ENCODE peak calls at places on chromosome 19, in ten cellular contexts. G is tibial nerve, Y is upper lobe of right lung, X is uterus, S is heart right ventricle, I is colonic mucosa, D is fibroblast of lung, N is psoas muscle, B is left lung, J is cardiac muscle cell. P is an unnamed sample.

GRCh38 chr19:7995756-7996155 is 9.7 kb downstream of the ELAVL1 start:
- DNase-seq in G (no peak), Y (no peak), X (no peak), S (no peak), I (no peak), D (no peak), N (no peak), B (no peak), J (no peak), P (no peak)

GRCh38 chr19:9857920-9858746 is 23.0 kb downstream of the PIN1 start:
- DNase-seq in G (no peak), Y (no peak), X (no peak), S (no peak), I (no peak), D (no peak), N (no peak), B (no peak), J (no peak), P (no peak)

GRCh38 chr19:34336781-34337271 is 28.2 kb upstream of the GPI start:
- DNase-seq in G (no peak), Y (no peak), X (no peak), S (no peak), I (no peak), D (no peak), N (no peak), B (no peak), J (peak; percentile 65), P (peak; percentile 46)

GRCh38 chr19:19271828-19272599 is 1.1 kb downstream of the TM6SF2 start:
- DNase-seq in G (no peak), Y (no peak), X (no peak), S (no peak), I (no peak), D (no peak), N (no peak), B (no peak), J (no peak), P (no peak)

GRCh38 chr19:11377237-11377636 is 2.8 kb downstream of the SWSAP1 start:
- DNase-seq in G (no peak), Y (no peak), X (peak; percentile 84), S (no peak), I (no peak), D (peak; percentile 91), N (no peak), B (peak; percentile 66), J (no peak), P (no peak)

GRCh38 chr19:1274081-1274851 is 1.1 kb upstream of the FAM174C start:
- DNase-seq in G (no peak), Y (no peak), X (peak; percentile 50), S (no peak), I (no peak), D (no peak), N (peak; percentile 65), B (no peak), J (no peak), P (no peak)

GRCh38 chr19:16888629-16889371 is at the start of gene F2RL3:
- DNase-seq in G (no peak), Y (peak; percentile 79), X (peak; percentile 74), S (peak; percentile 59), I (peak; percentile 56), D (no peak), N (peak; percentile 77), B (no peak), J (peak; percentile 55), P (no peak)

GRCh38 chr19:45094158-45094557 is 1.2 kb downstream of the PPP1R37 start:
- DNase-seq in G (no peak), Y (no peak), X (no peak), S (no peak), I (no peak), D (no peak), N (no peak), B (no peak), J (no peak), P (no peak)

GRCh38 chr19:3852614-3853254 is 16.1 kb downstream of the ZFR2 start:
- DNase-seq in G (no peak), Y (no peak), X (no peak), S (no peak), I (peak; percentile 41), D (peak; percentile 86), N (no peak), B (no peak), J (no peak), P (peak; percentile 25)

GRCh38 chr19:46190489-46190888 is 39.1 kb upstream of the IGFL1 start:
- DNase-seq in G (no peak), Y (no peak), X (no peak), S (no peak), I (no peak), D (no peak), N (no peak), B (no peak), J (no peak), P (no peak)
- H3K27ac ChIP-seq in G (no peak overlapping the region), Y (no peak overlapping the region), X (no peak overlapping the region), S (no peak overlapping the region), I (no peak overlapping the region), D (no peak overlapping the region), N (no peak overlapping the region), B (no peak overlapping the region), J (no peak overlapping the region), P (no peak overlapping the region)

GRCh38 chr19:13742756-13743155 is 21.6 kb upstream of the MRI1 start:
- DNase-seq in G (no peak), Y (no peak), X (no peak), S (no peak), I (no peak), D (peak; percentile 16), N (no peak), B (no peak), J (no peak), P (no peak)

GRCh38 chr19:13747098-13747453 is 17.2 kb upstream of the MRI1 start:
- DNase-seq in G (no peak), Y (no peak), X (no peak), S (no peak), I (no peak), D (no peak), N (no peak), B (no peak), J (no peak), P (no peak)

GRCh38 chr19:13744179-13744578 is 20.1 kb upstream of the MRI1 start:
- DNase-seq in G (no peak), Y (no peak), X (no peak), S (no peak), I (no peak), D (no peak), N (no peak), B (no peak), J (no peak), P (no peak)

GRCh38 chr19:13751436-13751835 is 12.9 kb upstream of the MRI1 start:
- DNase-seq in G (no peak), Y (no peak), X (no peak), S (no peak), I (no peak), D (no peak), N (no peak), B (no peak), J (no peak), P (no peak)

GRCh38 chr19:13748169-13748884 is 16.0 kb upstream of the MRI1 start:
- DNase-seq in G (no peak), Y (no peak), X (no peak), S (no peak), I (peak; percentile 50), D (peak; percentile 63), N (no peak), B (no peak), J (peak; percentile 1), P (peak; percentile 10)
- TF ChIP-seq CTCF in G (no peak), Y (no peak), X (no peak), S (no peak), I (no peak), D (peak; percentile 1), N (no peak), B (no peak), J (no peak), P (no peak)

GRCh38 chr19:48415395-48415794 is 21.9 kb downstream of the GRIN2D start:
- DNase-seq in G (peak; percentile 55), Y (peak; percentile 87), X (peak; percentile 50), S (peak; percentile 83), I (peak; percentile 95), D (peak; percentile 51), N (peak; percentile 86), B (peak; percentile 90), J (peak; percentile 66), P (peak; percentile 79)
- H3K27ac ChIP-seq in G (no peak overlapping the region), Y (no peak overlapping the region), X (no peak overlapping the region), S (no peak overlapping the region), I (no peak overlapping the region), D (no peak overlapping the region), N (no peak overlapping the region), B (no peak overlapping the region), J (no peak overlapping the region), P (no peak overlapping the region)

GRCh38 chr19:48303866-48304265 is 21.5 kb upstream of the EMP3 start:
- DNase-seq in G (no peak), Y (no peak), X (no peak), S (no peak), I (no peak), D (no peak), N (no peak), B (no peak), J (no peak), P (no peak)

GRCh38 chr19:48310227-48310626 is 15.1 kb upstream of the EMP3 start:
- DNase-seq in G (no peak), Y (no peak), X (no peak), S (no peak), I (no peak), D (no peak), N (no peak), B (no peak), J (no peak), P (no peak)

GRCh38 chr19:48303367-48303766 is 22.0 kb upstream of the EMP3 start:
- DNase-seq in G (no peak), Y (no peak), X (no peak), S (no peak), I (no peak), D (no peak), N (no peak), B (no peak), J (no peak), P (no peak)

GRCh38 chr19:48311384-48311783 is 14.0 kb upstream of the EMP3 start:
- DNase-seq in G (no peak), Y (no peak), X (no peak), S (no peak), I (no peak), D (no peak), N (no peak), B (no peak), J (no peak), P (no peak)

DNA sequence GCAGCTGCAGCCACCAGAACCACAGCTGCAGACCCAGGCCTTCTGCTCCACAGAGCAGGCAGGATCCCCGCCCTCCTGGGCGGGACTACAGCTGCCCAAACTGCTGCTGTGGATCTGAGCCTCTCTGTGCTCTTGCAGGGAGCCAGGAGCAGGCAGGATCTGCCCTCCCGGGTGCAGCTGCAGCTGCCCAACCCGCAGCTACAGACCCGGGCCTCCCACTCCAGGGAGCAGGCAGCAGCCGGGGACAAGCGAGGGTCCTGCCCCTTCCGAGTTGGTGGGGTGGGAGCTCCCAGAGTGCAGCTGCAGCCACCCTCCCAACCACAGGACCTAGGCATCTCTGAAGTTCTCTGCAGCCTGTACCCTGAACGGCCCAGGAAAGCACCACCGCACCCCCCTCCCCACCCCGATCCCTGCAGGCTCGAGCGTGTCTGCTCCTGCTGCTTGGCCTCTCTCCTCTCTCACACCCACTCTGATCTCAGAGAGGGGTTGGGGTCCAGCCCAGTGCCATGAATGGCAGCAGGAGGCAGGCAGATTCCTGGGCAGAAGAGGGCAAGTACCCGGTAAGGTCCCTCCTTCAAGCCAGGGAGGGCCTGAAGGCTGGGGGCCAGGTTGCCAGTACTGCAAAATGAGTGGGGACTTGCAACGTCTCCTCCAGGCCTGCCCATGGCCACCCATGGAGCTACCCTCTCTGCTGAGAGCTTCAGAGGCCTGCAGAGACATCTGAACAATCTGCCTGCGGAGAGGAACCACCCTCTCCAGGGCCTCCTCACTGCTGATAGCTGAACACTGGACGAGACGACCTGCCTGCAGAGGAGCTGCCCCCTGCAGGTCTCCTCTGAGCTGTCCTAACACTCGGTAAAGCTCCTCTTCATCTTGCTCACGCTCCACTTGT is 16.4 kb upstream of the EMP3 start:
- DNase-seq in G (no peak), Y (no peak), X (no peak), S (no peak), I (no peak), D (no peak), N (no peak), B (no peak), J (peak; percentile 60), P (no peak)
- TF ChIP-seq CTCF in G (no peak), Y (no peak), X (no peak), S (peak; percentile 19), I (no peak), D (no peak), N (peak; percentile 9), B (no peak), J (peak; percentile 41), P (no peak)